ENCODE peak calls at places on chromosome 2, in nine cellular contexts. One of them, this sample, is unnamed.

GRCh38 chr2:105806994-105807393 is 62.3 kb downstream of the NCK2 start:
- DNase-seq in OCI-M1: no peak
- DNase-seq in B cell: no peak
- DNase-seq in head of caudate nucleus: no peak
- DNase-seq in CD4-positive, alpha-beta T cell: no peak
- DNase-seq in epithelial cell of esophagus: no peak
- DNase-seq in CD4-positive, alpha-beta memory T cell: no peak
- DNase-seq in Calu3: no peak
- DNase-seq in cardiac muscle cell: no peak
- DNase-seq in this sample: no peak

GRCh38 chr2:229270551-229271410 is at the start of gene PID1:
- DNase-seq in OCI-M1: no peak
- DNase-seq in B cell: no peak
- DNase-seq in head of caudate nucleus: peak
- DNase-seq in CD4-positive, alpha-beta T cell: no peak
- DNase-seq in epithelial cell of esophagus: peak
- DNase-seq in CD4-positive, alpha-beta memory T cell: no peak
- DNase-seq in Calu3: peak
- DNase-seq in cardiac muscle cell: peak
- DNase-seq in this sample: peak

GRCh38 chr2:985317-985898 is 34.8 kb downstream of the SNTG2 start:
- DNase-seq in OCI-M1: no peak
- DNase-seq in B cell: no peak
- DNase-seq in head of caudate nucleus: no peak
- DNase-seq in CD4-positive, alpha-beta T cell: no peak
- DNase-seq in epithelial cell of esophagus: no peak
- DNase-seq in CD4-positive, alpha-beta memory T cell: no peak
- DNase-seq in Calu3: no peak
- DNase-seq in cardiac muscle cell: no peak
- DNase-seq in this sample: no peak

GRCh38 chr2:68700560-68700959 is 34.1 kb upstream of the ARHGAP25 start:
- DNase-seq in OCI-M1: no peak
- DNase-seq in B cell: no peak
- DNase-seq in head of caudate nucleus: no peak
- DNase-seq in CD4-positive, alpha-beta T cell: no peak
- DNase-seq in epithelial cell of esophagus: no peak
- DNase-seq in CD4-positive, alpha-beta memory T cell: no peak
- DNase-seq in Calu3: no peak
- DNase-seq in cardiac muscle cell: no peak
- DNase-seq in this sample: no peak

GRCh38 chr2:148999451-148999891 is 39.0 kb upstream of the LYPD6B start:
- DNase-seq in OCI-M1: no peak
- DNase-seq in B cell: no peak
- DNase-seq in head of caudate nucleus: no peak
- DNase-seq in CD4-positive, alpha-beta T cell: no peak
- DNase-seq in epithelial cell of esophagus: no peak
- DNase-seq in CD4-positive, alpha-beta memory T cell: no peak
- DNase-seq in Calu3: no peak
- DNase-seq in cardiac muscle cell: no peak
- DNase-seq in this sample: peak

GRCh38 chr2:111161971-111162370 is 41.3 kb downstream of the BCL2L11 start:
- DNase-seq in OCI-M1: no peak
- DNase-seq in B cell: no peak
- DNase-seq in head of caudate nucleus: peak
- DNase-seq in CD4-positive, alpha-beta T cell: no peak
- DNase-seq in epithelial cell of esophagus: no peak
- DNase-seq in CD4-positive, alpha-beta memory T cell: no peak
- DNase-seq in Calu3: no peak
- DNase-seq in cardiac muscle cell: no peak
- DNase-seq in this sample: no peak

GRCh38 chr2:138534791-138535190 is 33.2 kb downstream of the SPOPL start:
- DNase-seq in OCI-M1: no peak
- DNase-seq in B cell: no peak
- DNase-seq in head of caudate nucleus: no peak
- DNase-seq in CD4-positive, alpha-beta T cell: no peak
- DNase-seq in epithelial cell of esophagus: peak
- DNase-seq in CD4-positive, alpha-beta memory T cell: no peak
- DNase-seq in Calu3: no peak
- DNase-seq in cardiac muscle cell: no peak
- DNase-seq in this sample: no peak

GRCh38 chr2:21118302-21118920 is 5.4 kb upstream of the TDRD15 start:
- DNase-seq in OCI-M1: peak
- DNase-seq in B cell: no peak
- DNase-seq in head of caudate nucleus: peak
- DNase-seq in CD4-positive, alpha-beta T cell: no peak
- DNase-seq in epithelial cell of esophagus: peak
- DNase-seq in CD4-positive, alpha-beta memory T cell: no peak
- DNase-seq in Calu3: no peak
- DNase-seq in cardiac muscle cell: peak
- DNase-seq in this sample: peak

GRCh38 chr2:237298323-237299118 is 115.4 kb downstream of the COL6A3 start:
- DNase-seq in OCI-M1: no peak
- DNase-seq in B cell: no peak
- DNase-seq in head of caudate nucleus: no peak
- DNase-seq in CD4-positive, alpha-beta T cell: no peak
- DNase-seq in epithelial cell of esophagus: peak
- DNase-seq in CD4-positive, alpha-beta memory T cell: no peak
- DNase-seq in Calu3: peak
- DNase-seq in cardiac muscle cell: peak
- DNase-seq in this sample: peak